ENCODE peak calls at places on chromosomes 11 and 22, in five cellular contexts. E is activated B cell treated with CpG ODN at 0.5 μM for 24 hours, V is Calu3, T is AG10803, S is DND-41. O is an unnamed sample.

GRCh38 chr11:120652705-120653335 is 141.3 kb downstream of the GRIK4 start:
- DNase-seq in E (no peak), V (peak), T (no peak), S (peak), O (no peak)

GRCh38 chr11:8019671-8020597 is 32.8 kb downstream of the EIF3F start:
- DNase-seq in E (peak), V (no peak), T (peak), S (no peak), O (no peak)

GRCh38 chr11:78015878-78016277 is 7.2 kb downstream of the KCTD14 start:
- DNase-seq in E (no peak), V (no peak), T (no peak), S (no peak), O (no peak)

GRCh38 chr22:42711281-42711731 is 9.4 kb downstream of the A4GALT start:
- DNase-seq in E (no peak), V (no peak), T (no peak), S (no peak), O (no peak)

GRCh38 chr11:79094601-79095000 is 346.2 kb downstream of the TENM4 start:
- DNase-seq in E (no peak), V (no peak), T (no peak), S (no peak), O (no peak)

GRCh38 chr11:8870461-8871282 is 40.3 kb upstream of the AKIP1 start:
- DNase-seq in E (peak), V (peak), T (peak), S (peak), O (peak)

GRCh38 chr11:131867457-131868257 is 497.2 kb downstream of the NTM start:
- DNase-seq in E (no peak), V (peak), T (peak), S (peak), O (peak)

GRCh38 chr11:6402561-6402981 is 12.3 kb downstream of the SMPD1 start:
- DNase-seq in E (peak), V (no peak), T (no peak), S (peak), O (no peak)

GRCh38 chr22:41891407-41891806 is 23.5 kb downstream of the SHISA8 start:
- DNase-seq in E (no peak), V (no peak), T (no peak), S (no peak), O (no peak)

GRCh38 chr11:110085255-110085838 is 7.8 kb upstream of the ZC3H12C start:
- DNase-seq in E (no peak), V (no peak), T (peak), S (no peak), O (no peak)

GRCh38 chr11:110089617-110090282 is 3.4 kb upstream of the ZC3H12C start:
- DNase-seq in E (no peak), V (no peak), T (no peak), S (no peak), O (no peak)

GRCh38 chr11:110088535-110089344 is 4.5 kb upstream of the ZC3H12C start:
- DNase-seq in E (no peak), V (no peak), T (no peak), S (no peak), O (no peak)

GRCh38 chr11:110087820-110088534 is 5.2 kb upstream of the ZC3H12C start:
- DNase-seq in E (no peak), V (no peak), T (peak), S (no peak), O (no peak)

DNA sequence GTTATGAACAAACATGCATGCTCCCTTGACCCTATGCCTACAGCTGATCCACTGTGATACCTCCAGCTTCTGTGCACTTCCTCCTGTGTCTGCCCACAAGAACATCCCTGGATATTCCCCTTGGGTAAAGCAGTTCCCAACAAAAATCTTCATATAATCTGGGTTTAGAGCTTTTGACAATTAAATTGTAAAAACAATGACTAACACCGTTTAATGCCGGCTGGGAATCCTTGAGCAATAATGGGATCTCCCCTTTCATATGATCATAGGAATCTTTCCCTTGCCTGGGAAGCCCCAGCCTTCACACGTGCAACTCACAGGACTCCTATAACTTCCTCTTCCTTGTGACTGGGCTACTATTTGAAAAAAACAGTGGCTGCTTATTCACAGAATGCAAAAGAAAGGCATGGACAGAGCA is 6.3 kb upstream of the ZC3H12C start:
- DNase-seq in E (no peak), V (peak), T (peak), S (no peak), O (no peak)
- TF ChIP-seq CTCF in E (no peak), V (no peak), T (no peak), S (no peak), O (no peak)

GRCh38 chr11:83223457-83223856 is 29.9 kb downstream of the ANKRD42 start:
- DNase-seq in E (no peak), V (no peak), T (no peak), S (no peak), O (no peak)

GRCh38 chr11:83220279-83220678 is 26.8 kb downstream of the ANKRD42 start:
- DNase-seq in E (no peak), V (peak), T (no peak), S (no peak), O (no peak)

GRCh38 chr11:83221694-83222093 is 28.2 kb downstream of the ANKRD42 start:
- DNase-seq in E (no peak), V (no peak), T (no peak), S (no peak), O (no peak)

GRCh38 chr11:83222499-83222898 is 29.0 kb downstream of the ANKRD42 start:
- DNase-seq in E (no peak), V (no peak), T (no peak), S (no peak), O (no peak)

DNA sequence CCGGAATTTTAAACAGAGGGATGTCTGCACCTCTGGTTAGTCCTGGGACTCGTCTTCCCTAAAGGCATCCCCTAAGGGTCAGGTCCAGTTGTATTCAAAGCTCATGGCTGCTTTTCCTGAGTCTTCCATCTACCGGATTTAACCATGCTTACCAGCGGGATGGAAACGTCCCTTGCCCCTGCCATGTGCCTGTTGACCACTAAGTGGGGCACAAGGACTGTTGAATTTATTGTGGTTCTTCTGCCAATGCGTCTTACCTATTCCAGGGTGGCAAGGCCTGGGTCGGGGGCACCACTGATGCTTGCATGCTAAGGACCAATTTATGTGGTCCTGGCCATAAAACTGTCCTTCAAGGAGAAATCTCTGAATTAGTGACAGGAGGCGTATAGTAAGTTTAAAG is 25.6 kb downstream of the ANKRD42 start:
- DNase-seq in E (no peak), V (peak), T (no peak), S (no peak), O (no peak)
- TF ChIP-seq CTCF in E (no peak), V (peak), T (peak), S (peak), O (no peak)

DNA sequence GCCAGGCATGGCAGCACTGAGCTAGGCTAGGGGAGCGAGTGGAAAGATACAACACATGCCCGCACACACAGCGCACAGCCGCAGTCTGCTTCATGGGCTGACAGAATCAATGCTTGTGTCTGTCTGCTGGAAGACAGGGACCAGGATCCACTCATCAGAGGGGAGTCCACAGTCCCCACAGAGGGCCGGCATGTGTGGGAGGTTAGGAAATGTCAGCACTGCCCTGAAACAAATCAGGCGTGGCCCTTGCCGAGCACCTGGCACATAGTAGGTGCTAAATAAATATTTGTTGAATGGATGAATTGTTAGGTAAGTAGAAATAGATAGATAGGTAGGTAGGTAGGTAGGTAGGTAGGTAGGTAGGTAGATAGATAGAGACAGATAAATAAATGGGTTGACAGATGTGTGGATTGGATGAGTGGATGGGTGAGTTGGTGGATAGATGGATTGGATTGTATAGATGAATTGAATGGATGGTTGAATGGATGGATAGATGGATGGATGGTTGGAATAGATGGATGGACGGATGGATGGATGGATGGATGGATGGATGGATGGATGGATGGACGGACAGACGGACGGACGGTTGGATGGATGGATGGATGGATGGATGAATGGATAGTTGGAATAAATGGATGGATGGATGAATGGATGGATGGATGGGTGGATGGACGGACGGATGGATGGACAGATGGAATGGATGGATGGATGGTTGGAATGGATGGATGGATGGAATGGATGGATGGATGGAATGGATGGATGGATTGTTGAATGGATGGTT is 3.3 kb downstream of the SLC22A12 start:
- DNase-seq in E (no peak), V (no peak), T (no peak), S (no peak), O (no peak)
- TF ChIP-seq CTCF in E (no peak), V (no peak), T (no peak), S (no peak), O (no peak)

DNA sequence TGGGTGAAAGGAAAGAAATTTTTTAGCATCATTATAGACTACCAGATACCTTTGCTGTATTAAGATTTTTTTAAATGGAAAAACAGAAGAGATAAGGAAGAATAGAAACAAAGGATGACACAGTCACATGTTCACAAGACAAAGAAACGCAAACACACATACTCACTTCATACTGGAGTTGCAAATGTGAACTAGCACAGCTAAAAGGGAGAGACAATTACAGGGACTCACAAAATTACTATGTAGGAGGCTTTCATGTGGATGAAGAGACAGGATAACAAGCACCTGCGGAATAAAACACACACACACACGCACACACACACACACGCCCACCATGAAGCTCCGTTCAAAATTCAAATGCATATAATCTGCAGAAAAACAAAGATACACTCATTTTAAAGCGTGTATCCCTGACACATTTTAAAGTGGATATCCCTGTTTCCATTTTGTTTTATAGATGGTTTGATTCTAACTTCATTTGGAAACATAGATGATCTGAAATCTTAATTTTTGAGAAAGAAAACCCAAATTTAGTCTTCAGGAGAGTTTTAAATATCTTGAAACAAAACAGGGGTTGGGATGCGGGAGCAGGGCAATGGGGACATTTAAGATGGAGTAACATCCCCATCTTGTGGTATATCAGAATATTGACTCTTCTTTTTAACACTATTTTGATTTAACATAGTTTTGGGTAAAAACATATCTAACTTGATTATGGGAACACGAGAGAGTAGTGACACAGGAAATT is 36.7 kb downstream of the JRKL start:
- DNase-seq in E (no peak), V (no peak), T (peak), S (no peak), O (no peak)
- TF ChIP-seq CTCF in E (no peak), V (peak), T (peak), S (peak), O (peak)

GRCh38 chr22:20176421-20177060 is 25.7 kb upstream of the CCDC188 start:
- DNase-seq in E (no peak), V (no peak), T (no peak), S (no peak), O (no peak)

GRCh38 chr22:20177217-20177911 is 26.5 kb upstream of the CCDC188 start:
- DNase-seq in E (no peak), V (no peak), T (no peak), S (no peak), O (no peak)

GRCh38 chr22:20174785-20175596 is 24.1 kb upstream of the CCDC188 start:
- DNase-seq in E (no peak), V (peak), T (no peak), S (no peak), O (no peak)

GRCh38 chr22:20173720-20174119 is 22.9 kb upstream of the CCDC188 start:
- DNase-seq in E (no peak), V (no peak), T (no peak), S (no peak), O (no peak)

GRCh38 chr22:20175597-20175900 is 24.7 kb upstream of the CCDC188 start:
- DNase-seq in E (no peak), V (no peak), T (peak), S (no peak), O (no peak)
- TF ChIP-seq CTCF in E (no peak), V (no peak), T (peak), S (peak), O (no peak)

DNA sequence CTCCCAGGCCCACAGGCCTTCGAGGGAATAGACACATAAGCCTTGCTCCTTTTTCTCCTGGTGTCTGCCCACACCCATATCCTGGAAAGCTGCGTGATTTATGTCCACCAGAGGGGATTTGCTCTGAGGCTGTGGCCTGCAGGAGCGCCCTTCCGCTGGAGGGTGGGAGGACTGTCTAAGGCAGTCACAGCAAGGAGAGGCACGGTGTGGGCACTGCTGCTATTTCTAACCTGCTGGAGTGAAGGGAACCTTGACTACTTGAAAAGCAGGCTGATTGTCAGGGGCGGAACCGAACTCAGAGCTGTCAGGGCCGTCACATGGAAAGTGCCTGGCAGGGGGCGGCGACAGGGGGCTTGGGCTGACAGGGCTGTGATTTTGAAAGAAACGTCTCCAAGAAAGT is 3.7 kb downstream of the UPB1 start:
- DNase-seq in E (no peak), V (no peak), T (no peak), S (no peak), O (no peak)
- TF ChIP-seq CTCF in E (no peak), V (no peak), T (no peak), S (no peak), O (no peak)

GRCh38 chr22:23402275-23403151 is 177.6 kb downstream of the IGLL1 start:
- DNase-seq in E (peak), V (peak), T (peak), S (no peak), O (peak)
- TF ChIP-seq CTCF in E (no peak), V (peak), T (peak), S (peak), O (peak)

GRCh38 chr22:37731804-37732471 is 35.1 kb downstream of the TRIOBP start:
- DNase-seq in E (no peak), V (peak), T (no peak), S (no peak), O (no peak)
- TF ChIP-seq CTCF in E (no peak), V (no peak), T (peak), S (no peak), O (no peak)

GRCh38 chr11:626475-627272 is at the start of gene SCT:
- DNase-seq in E (peak), V (no peak), T (no peak), S (no peak), O (no peak)

GRCh38 chr11:628056-628455 is 1.1 kb upstream of the SCT start:
- DNase-seq in E (no peak), V (no peak), T (no peak), S (no peak), O (no peak)

GRCh38 chr11:630871-631270 is 3.9 kb upstream of the SCT start:
- DNase-seq in E (no peak), V (no peak), T (no peak), S (no peak), O (no peak)

GRCh38 chr11:627273-627585 is 248 bp upstream of the SCT start:
- DNase-seq in E (peak), V (no peak), T (no peak), S (no peak), O (no peak)

DNA sequence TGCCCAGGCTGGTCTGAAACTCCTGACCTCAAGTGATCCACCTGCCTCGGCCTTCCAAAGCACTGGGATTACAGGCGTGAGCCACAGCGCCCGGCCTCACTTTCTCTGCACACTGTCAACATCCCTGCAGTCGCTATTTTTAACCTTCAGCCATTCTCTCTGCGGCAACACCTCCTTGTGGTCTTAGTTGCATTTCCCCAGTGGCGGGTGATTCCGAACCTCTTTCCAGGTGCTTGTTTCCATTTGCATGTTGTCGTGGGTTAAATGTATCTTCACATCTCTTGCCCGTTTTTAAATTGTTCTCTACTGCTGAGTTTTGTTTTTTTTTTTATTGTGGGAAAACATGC is 2.2 kb upstream of the SCT start:
- DNase-seq in E (peak), V (no peak), T (no peak), S (no peak), O (no peak)
- TF ChIP-seq CTCF in E (no peak), V (no peak), T (no peak), S (no peak), O (no peak)

DNA sequence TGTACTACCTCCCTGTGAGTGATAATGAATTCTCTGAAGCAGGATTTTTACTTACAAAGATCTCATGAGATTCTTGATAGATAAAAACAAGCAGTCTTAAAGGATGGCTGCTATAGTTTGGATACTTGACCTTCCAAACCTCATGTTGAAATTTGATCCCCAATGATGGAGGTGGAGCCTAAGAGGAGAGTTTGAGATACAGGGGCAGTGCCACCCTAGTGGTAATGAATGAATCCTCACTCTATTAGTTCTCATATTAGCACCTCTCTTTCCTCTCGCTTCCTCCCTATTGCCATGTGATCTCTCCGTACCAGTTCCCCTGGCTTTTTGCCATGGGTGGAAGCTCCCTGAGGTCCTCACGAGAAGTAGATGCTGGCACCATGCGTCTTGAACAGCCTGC is 37.9 kb upstream of the OR8B8 start:
- DNase-seq in E (no peak), V (no peak), T (no peak), S (no peak), O (no peak)
- TF ChIP-seq CTCF in E (no peak), V (no peak), T (no peak), S (no peak), O (no peak)

O was measured in mesothelial cell of epicardium.